ENCODE peak calls at places on chromosomes 2 and 18, in ten cellular contexts. Q, Y, K, O, Z, E, S, C, I and V are unnamed samples.

GRCh38 chr2:12649602-12650400 is 66.9 kb upstream of the TRIB2 start:
- DNase-seq in Q (no peak), Y (no peak), K (peak; percentile 51), O (no peak), Z (no peak), E (no peak), S (no peak), C (no peak), I (no peak), V (no peak)

GRCh38 chr2:163637876-163638275 is 97.9 kb downstream of the FIGN start:
- DNase-seq in Q (no peak), Y (no peak), K (no peak), O (no peak), Z (no peak), E (no peak), S (no peak), C (no peak), I (no peak), V (no peak)

GRCh38 chr2:26521054-26521912 is 43.4 kb upstream of the OTOF start:
- DNase-seq in Q (no peak), Y (peak; percentile 19), K (no peak), O (no peak), Z (no peak), E (peak; percentile 17), S (no peak), C (no peak), I (peak; percentile 28), V (peak; percentile 27)

GRCh38 chr2:131048641-131049040 is 44.6 kb downstream of the FAM168B start:
- DNase-seq in Q (no peak), Y (no peak), K (peak; percentile 19), O (no peak), Z (peak; percentile 30), E (no peak), S (no peak), C (no peak), I (no peak), V (no peak)

GRCh38 chr2:11822746-11823411 is 76.4 kb downstream of the LPIN1 start:
- DNase-seq in Q (no peak), Y (no peak), K (peak; percentile 52), O (no peak), Z (no peak), E (no peak), S (no peak), C (peak; percentile 79), I (no peak), V (no peak)

GRCh38 chr2:182228741-182229140 is 198.1 kb downstream of the PDE1A start:
- DNase-seq in Q (no peak), Y (peak; percentile 68), K (no peak), O (no peak), Z (no peak), E (no peak), S (no peak), C (no peak), I (no peak), V (no peak)

GRCh38 chr18:48583568-48583967 is 44.7 kb downstream of the CTIF start:
- DNase-seq in Q (no peak), Y (peak; percentile 31), K (no peak), O (no peak), Z (no peak), E (no peak), S (no peak), C (no peak), I (no peak), V (no peak)

GRCh38 chr2:181991171-181991885 is 5.7 kb downstream of the PPP1R1C start:
- DNase-seq in Q (no peak), Y (no peak), K (no peak), O (no peak), Z (no peak), E (no peak), S (no peak), C (no peak), I (peak; percentile 31), V (no peak)

GRCh38 chr18:2303517-2304238 is 267.6 kb downstream of the METTL4 start:
- DNase-seq in Q (no peak), Y (peak; percentile 64), K (no peak), O (no peak), Z (no peak), E (no peak), S (no peak), C (no peak), I (no peak), V (no peak)

GRCh38 chr18:48539406-48540328 is 836 bp downstream of the CTIF start:
- DNase-seq in Q (peak; percentile 30), Y (peak; percentile 62), K (peak; percentile 60), O (peak; percentile 48), Z (peak; percentile 65), E (no peak), S (peak; percentile 79), C (peak; percentile 49), I (peak; percentile 32), V (peak; percentile 42)

GRCh38 chr2:148201075-148202004 is 180.4 kb downstream of the MBD5 start:
- DNase-seq in Q (no peak), Y (peak; percentile 50), K (peak; percentile 41), O (no peak), Z (peak; percentile 70), E (no peak), S (no peak), C (peak; percentile 28), I (peak; percentile 1), V (peak; percentile 65)

GRCh38 chr2:106847366-106847765 is 38.6 kb downstream of the ST6GAL2 start:
- DNase-seq in Q (no peak), Y (no peak), K (no peak), O (no peak), Z (no peak), E (no peak), S (no peak), C (no peak), I (no peak), V (no peak)

GRCh38 chr2:223772363-223772762 is 65.0 kb downstream of the AP1S3 start:
- DNase-seq in Q (no peak), Y (no peak), K (no peak), O (no peak), Z (no peak), E (no peak), S (no peak), C (no peak), I (no peak), V (no peak)

GRCh38 chr2:126889501-126890135 is 9.1 kb upstream of the TEX51 start:
- DNase-seq in Q (no peak), Y (no peak), K (no peak), O (peak; percentile 40), Z (no peak), E (no peak), S (peak; percentile 42), C (no peak), I (no peak), V (no peak)

GRCh38 chr2:237345891-237346640 is 67.9 kb downstream of the COL6A3 start:
- DNase-seq in Q (no peak), Y (peak; percentile 29), K (no peak), O (no peak), Z (no peak), E (no peak), S (no peak), C (no peak), I (no peak), V (no peak)

GRCh38 chr2:71503827-71504226 is 50.5 kb downstream of the DYSF start:
- DNase-seq in Q (no peak), Y (no peak), K (peak; percentile 61), O (peak; percentile 78), Z (no peak), E (no peak), S (peak; percentile 50), C (no peak), I (no peak), V (no peak)

GRCh38 chr2:174430066-174430465 is 34.5 kb downstream of the SCRN3 start:
- DNase-seq in Q (no peak), Y (no peak), K (no peak), O (no peak), Z (no peak), E (no peak), S (no peak), C (no peak), I (no peak), V (no peak)

GRCh38 chr2:189348369-189348768 is 92.9 kb upstream of the WDR75 start:
- DNase-seq in Q (no peak), Y (no peak), K (no peak), O (no peak), Z (no peak), E (no peak), S (no peak), C (no peak), I (no peak), V (no peak)

GRCh38 chr2:108428286-108429009 is 20.6 kb upstream of the GCC2 start:
- DNase-seq in Q (no peak), Y (no peak), K (no peak), O (no peak), Z (no peak), E (no peak), S (no peak), C (no peak), I (no peak), V (no peak)

GRCh38 chr2:221343524-221343923 is 228.6 kb downstream of the EPHA4 start:
- DNase-seq in Q (no peak), Y (no peak), K (no peak), O (no peak), Z (no peak), E (no peak), S (no peak), C (no peak), I (no peak), V (no peak)

GRCh38 chr2:1707771-1708351 is 36.5 kb downstream of the PXDN start:
- DNase-seq in Q (no peak), Y (peak; percentile 97), K (peak; percentile 87), O (peak; percentile 48), Z (no peak), E (peak; percentile 59), S (no peak), C (peak; percentile 72), I (no peak), V (no peak)

GRCh38 chr18:69968073-69968472 is 20.4 kb upstream of the CD226 start:
- DNase-seq in Q (no peak), Y (no peak), K (no peak), O (no peak), Z (no peak), E (peak; percentile 72), S (no peak), C (no peak), I (no peak), V (peak; percentile 74)

GRCh38 chr2:96907405-96908041 is 37.6 kb upstream of the SEMA4C start:
- DNase-seq in Q (no peak), Y (no peak), K (peak; percentile 91), O (peak; percentile 84), Z (peak; percentile 65), E (peak; percentile 33), S (peak; percentile 98), C (peak; percentile 52), I (no peak), V (no peak)

GRCh38 chr18:29457316-29457715 is 1280.4 kb upstream of the CDH2 start:
- DNase-seq in Q (no peak), Y (no peak), K (no peak), O (no peak), Z (no peak), E (no peak), S (no peak), C (no peak), I (no peak), V (no peak)

GRCh38 chr18:7918696-7919095 is 351.6 kb downstream of the PTPRM start:
- DNase-seq in Q (no peak), Y (no peak), K (no peak), O (no peak), Z (no peak), E (no peak), S (no peak), C (no peak), I (no peak), V (no peak)

GRCh38 chr2:147482590-147483292 is 362.1 kb upstream of the ACVR2A start:
- DNase-seq in Q (no peak), Y (no peak), K (no peak), O (no peak), Z (no peak), E (no peak), S (no peak), C (no peak), I (no peak), V (no peak)

GRCh38 chr2:151900261-151900660 is 72.0 kb upstream of the ARL5A start:
- DNase-seq in Q (no peak), Y (no peak), K (no peak), O (no peak), Z (no peak), E (no peak), S (no peak), C (no peak), I (no peak), V (no peak)

GRCh38 chr2:101297383-101297782 is 11.1 kb downstream of the RNF149 start:
- DNase-seq in Q (no peak), Y (no peak), K (no peak), O (no peak), Z (no peak), E (no peak), S (no peak), C (no peak), I (no peak), V (no peak)